ENCODE peak calls at places on chromosomes 16 and 17, in nine cellular contexts. B is heart right ventricle; N is IMR-90; V is cardiac muscle cell; U is kidney; O is fibroblast of lung; Q is colonic mucosa; X is CD8-positive, alpha-beta T cell; R is upper lobe of right lung. T is an unnamed sample. For H3K4me1, the result is how much of the 10 kb centered on the place peaks cover.

GRCh38 chr17:62626719-62627218 is 701 bp upstream of the MRC2 start:
- DNase-seq in B (peak), U (no peak), R (peak), Q (peak), N (peak), V (peak), O (peak), X (no peak), T (no peak)

GRCh38 chr16:28829747-28830146 is 6.9 kb downstream of the ATXN2L start:
- DNase-seq in O (no peak), R (no peak), V (no peak), Q (no peak), B (no peak), U (no peak), X (no peak), N (no peak), T (no peak)

GRCh38 chr16:53757971-53758609 is 54.1 kb downstream of the FTO start:
- DNase-seq in R (no peak), X (no peak), O (no peak), V (no peak), B (no peak), Q (no peak), U (no peak), N (no peak), T (no peak)

GRCh38 chr17:70100983-70101382 is 26.0 kb downstream of the KCNJ16 start:
- DNase-seq in B (no peak), V (no peak), N (no peak), R (no peak), U (no peak), O (no peak), Q (no peak), X (no peak), T (no peak)

GRCh38 chr17:7523033-7523432 is 25.8 kb upstream of the TNFSF12 start:
- DNase-seq in B (no peak), X (peak), O (no peak), Q (no peak), R (peak), U (peak), V (no peak), N (no peak), T (no peak)

GRCh38 chr16:79980650-79981521 is 380.3 kb upstream of the MAF start:
- DNase-seq in U (no peak), N (no peak), B (no peak), X (no peak), R (no peak), O (peak), V (no peak), Q (no peak), T (no peak)

GRCh38 chr16:29023279-29024278 is 38.7 kb downstream of the LAT start:
- DNase-seq in R (peak), Q (no peak), B (no peak), U (no peak), X (no peak), O (peak), V (no peak), N (peak), T (no peak)

GRCh38 chr16:72371307-72372081 is 199.5 kb upstream of the PMFBP1 start:
- DNase-seq in U (peak), O (peak), V (peak), Q (no peak), R (no peak), N (peak), B (no peak), X (no peak), T (no peak)

GRCh38 chr17:17305282-17305801 is 2.2 kb downstream of the NT5M start:
- DNase-seq in R (no peak), N (no peak), O (no peak), Q (peak), X (peak), U (no peak), V (peak), B (no peak), T (no peak)

GRCh38 chr17:11618861-11619566 is 20.7 kb downstream of the DNAH9 start:
- DNase-seq in V (no peak), B (peak), X (no peak), R (no peak), U (no peak), N (no peak), O (no peak), Q (peak), T (no peak)

GRCh38 chr16:56513972-56514371 is 5.9 kb downstream of the BBS2 start:
- DNase-seq in V (peak), O (peak), Q (peak), U (no peak), R (no peak), N (peak), B (peak), X (peak), T (no peak)

GRCh38 chr17:64651889-64652288 is 10.2 kb downstream of the SMURF2 start:
- DNase-seq in B (no peak), V (no peak), U (no peak), R (no peak), X (no peak), Q (no peak), O (no peak), N (no peak), T (no peak)

GRCh38 chr17:37643829-37644228 is 583 bp upstream of the DDX52 start:
- DNase-seq in X (no peak), N (no peak), R (no peak), Q (no peak), V (peak), O (peak), B (no peak), U (no peak), T (no peak)

GRCh38 chr16:50902457-50902856 is 160.6 kb downstream of the CYLD start:
- DNase-seq in V (peak), X (no peak), O (no peak), U (no peak), N (no peak), Q (no peak), R (no peak), B (no peak), T (no peak)

GRCh38 chr17:35082073-35082657 is 18.7 kb upstream of the RFFL start:
- DNase-seq in X (no peak), N (peak), Q (no peak), O (peak), U (no peak), B (no peak), V (no peak), R (no peak), T (no peak)

GRCh38 chr17:41785091-41785875 is 1.2 kb downstream of the JUP start:
- DNase-seq in R (no peak), Q (peak), X (no peak), U (no peak), B (peak), V (peak), N (no peak), O (peak), T (no peak)

GRCh38 chr17:73281926-73282325 is 20.2 kb upstream of the CPSF4L start:
- DNase-seq in U (no peak), R (no peak), O (no peak), N (no peak), Q (no peak), B (no peak), V (no peak), X (no peak), T (no peak)

GRCh38 chr16:55701442-55702319 is 45.9 kb downstream of the SLC6A2 start:
- DNase-seq in X (no peak), V (peak), O (peak), R (peak), B (peak), Q (peak), U (peak), N (peak), T (no peak)

GRCh38 chr16:23629516-23629915 is 11.6 kb downstream of the PALB2 start:
- DNase-seq in B (no peak), R (no peak), U (no peak), V (no peak), Q (no peak), O (no peak), N (no peak), X (no peak), T (no peak)

GRCh38 chr17:5678171-5678570 is 93.9 kb upstream of the NLRP1 start:
- DNase-seq in X (no peak), Q (no peak), R (no peak), V (no peak), U (no peak), N (no peak), O (no peak), B (no peak), T (no peak)

GRCh38 chr17:12047977-12048376 is 27.3 kb downstream of the MAP2K4 start:
- DNase-seq in Q (no peak), O (peak), N (no peak), V (no peak), R (no peak), U (no peak), B (no peak), X (no peak), T (no peak)

GRCh38 chr17:44137891-44138709 is 3.6 kb upstream of the HROB start:
- DNase-seq in B (peak), U (peak), V (peak), N (peak), X (no peak), R (peak), O (peak), Q (peak), T (peak)

GRCh38 chr16:19488213-19488640 is 33.7 kb downstream of the GDE1 start:
- DNase-seq in O (no peak), Q (peak), X (no peak), V (no peak), R (no peak), N (no peak), U (no peak), B (no peak), T (no peak)
- H3K27ac ChIP-seq in O (no peak), Q (peak), X (no peak), V (no peak), R (no peak), N (no peak), U (no peak), B (no peak), T (no peak)

DNA sequence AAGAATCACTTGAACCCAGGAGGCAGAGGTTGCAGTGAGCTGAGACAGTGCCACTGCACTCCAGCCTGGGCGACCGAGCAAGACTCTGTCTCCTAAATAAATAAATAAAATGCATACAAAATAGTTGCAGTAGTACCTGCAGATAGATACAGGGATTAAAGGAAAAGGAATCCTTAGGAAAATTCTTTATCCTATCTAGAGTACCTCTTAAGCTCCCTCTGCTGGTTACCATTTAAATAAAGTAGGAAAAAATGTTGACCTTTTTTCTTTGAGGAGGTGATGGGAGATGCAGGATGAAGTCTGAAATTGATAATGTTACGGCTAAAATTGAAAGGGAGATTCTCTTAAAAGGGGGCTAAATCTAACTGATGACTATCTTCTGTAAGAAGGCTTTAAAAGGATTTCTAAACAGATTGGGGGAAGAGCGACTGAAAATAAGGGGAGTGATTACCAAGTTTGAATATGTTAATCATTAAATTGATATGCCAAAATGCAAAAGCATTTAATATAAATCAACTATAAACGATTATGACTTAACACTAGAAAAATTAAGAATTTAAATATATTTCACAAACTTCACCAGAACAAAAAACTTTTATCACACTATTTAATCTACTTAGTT is 29.4 kb downstream of the C16orf87 start:
- DNase-seq in Q (no peak), V (peak), O (no peak), R (no peak), N (peak), U (no peak), X (no peak), B (no peak), T (no peak)
- H3K4me1 ChIP-seq in Q (under half), V (under half), O (under half), R (under half), N (under half), U (under half), X (under half), B (under half), T (under half)

GRCh38 chr16:88487920-88488842 is 35.1 kb downstream of the ZFPM1 start:
- DNase-seq in V (no peak), U (no peak), B (no peak), N (no peak), Q (peak), R (no peak), X (no peak), O (no peak), T (no peak)
- TF ChIP-seq CTCF in V (no peak), U (no peak), B (no peak), N (no peak), Q (no peak), R (no peak), X (no peak), O (no peak), T (no peak)

GRCh38 chr16:87953308-87954208 is 2.3 kb downstream of the BANP start:
- DNase-seq in X (no peak), Q (no peak), V (no peak), O (peak), U (peak), N (no peak), R (no peak), B (no peak), T (no peak)
- H3K27ac ChIP-seq in X (no peak), Q (peak), V (no peak), O (peak), U (peak), N (peak), R (peak), B (peak), T (no peak)

GRCh38 chr17:2055494-2056220 is 754 bp downstream of the HIC1 start:
- DNase-seq in O (no peak), U (peak), Q (no peak), R (no peak), N (peak), B (no peak), V (no peak), X (peak), T (no peak)
- H3K4me1 ChIP-seq in O (under half), U (under half), Q (under half), R (under half), N (under half), B (half or more), V (under half), X (half or more), T (under half)